ENCODE peak calls at places on chromosomes 11 and 22, in nine cellular contexts. X is NCI-H1092 treated with DMSO at 0.1 percent for 48 hours; V is AG09319; T is stimulated activated CD4-positive, alpha-beta T cell treated with anti-CD3 and anti-CD28 coated beads, Interleukin-4, amount 100 ng/mL, for 4 hours; A is BJ; R is MCF 10A; Z is prostate gland; M is WERI-Rb-1; E is PC-9. P is an unnamed sample.

GRCh38 chr22:49113758-49114157 is 713.9 kb downstream of the BRD1 start:
- DNase-seq in T (no peak), V (no peak), X (no peak), A (no peak), Z (no peak), E (no peak), R (no peak), M (no peak), P (no peak)

GRCh38 chr11:77120571-77120970 is 7.5 kb upstream of the MYO7A start:
- DNase-seq in M (no peak), A (no peak), Z (no peak), R (no peak), X (no peak), E (no peak), T (no peak), V (no peak), P (no peak)

GRCh38 chr11:70569996-70570692 is 171.8 kb downstream of the CTTN start:
- DNase-seq in V (no peak), E (no peak), Z (no peak), A (no peak), M (no peak), T (no peak), X (no peak), R (no peak), P (no peak)

GRCh38 chr11:92667446-92668165 is 301.8 kb upstream of the MTNR1B start:
- DNase-seq in X (peak; percentile 76), E (no peak), M (no peak), A (no peak), R (no peak), Z (no peak), T (no peak), V (no peak), P (no peak)

GRCh38 chr22:25896098-25896497 is 154.1 kb downstream of the MYO18B start:
- DNase-seq in E (no peak), R (peak; percentile 4), V (no peak), A (no peak), T (no peak), Z (no peak), X (peak; percentile 63), M (peak; percentile 29), P (no peak)

GRCh38 chr11:74310857-74311256 is 583 bp downstream of the P4HA3 start:
- DNase-seq in Z (no peak), R (no peak), A (no peak), M (no peak), X (no peak), V (no peak), E (no peak), T (no peak), P (no peak)

GRCh38 chr11:133894956-133895549 is 49.7 kb upstream of the SPATA19 start:
- DNase-seq in A (no peak), X (no peak), M (no peak), E (no peak), V (no peak), T (no peak), Z (no peak), R (no peak), P (no peak)

GRCh38 chr11:69727266-69727665 is 23.4 kb upstream of the FGF19 start:
- DNase-seq in E (no peak), A (no peak), V (no peak), X (no peak), R (no peak), M (no peak), Z (no peak), T (no peak), P (no peak)

GRCh38 chr22:20771918-20772625 is 1.8 kb upstream of the SERPIND1 start:
- DNase-seq in E (no peak), Z (no peak), X (no peak), V (no peak), R (no peak), M (no peak), T (no peak), A (no peak), P (no peak)

GRCh38 chr11:70067591-70068341 is 10.4 kb upstream of the ANO1 start:
- DNase-seq in A (no peak), X (peak; percentile 48), E (peak; percentile 98), M (no peak), Z (peak; percentile 42), V (no peak), T (no peak), R (no peak), P (no peak)

GRCh38 chr11:2587976-2588748 is 111.6 kb downstream of the KCNQ1OT1 start:
- DNase-seq in E (no peak), X (no peak), T (peak; percentile 0), A (no peak), R (no peak), V (no peak), Z (no peak), M (no peak), P (no peak)

GRCh38 chr11:2691991-2692841 is 7.6 kb downstream of the KCNQ1OT1 start:
- DNase-seq in A (no peak), E (no peak), V (no peak), R (peak; percentile 49), T (no peak), Z (no peak), M (peak; percentile 54), X (peak; percentile 77), P (no peak)

GRCh38 chr11:95917188-95918036 is 6.5 kb downstream of the MTMR2 start:
- DNase-seq in X (peak; percentile 71), Z (no peak), T (no peak), M (no peak), A (no peak), R (peak; percentile 80), V (no peak), E (peak; percentile 38), P (no peak)

GRCh38 chr11:47148903-47149535 is 27.7 kb downstream of the ARFGAP2 start:
- DNase-seq in T (no peak), E (peak; percentile 25), Z (no peak), A (no peak), X (peak; percentile 94), M (no peak), R (no peak), V (peak; percentile 5), P (peak; percentile 54)

GRCh38 chr11:112834277-112834755 is 126.9 kb upstream of the NCAM1 start:
- DNase-seq in X (peak; percentile 87), E (no peak), T (no peak), Z (peak; percentile 63), A (no peak), R (peak; percentile 27), M (peak; percentile 22), V (no peak), P (no peak)

GRCh38 chr22:39839917-39840510 is 53.5 kb downstream of the ENTHD1 start:
- DNase-seq in Z (no peak), E (no peak), M (no peak), A (no peak), R (no peak), T (peak; percentile 51), X (no peak), V (no peak), P (no peak)

GRCh38 chr11:95305726-95306522 is 74.9 kb upstream of the SESN3 start:
- DNase-seq in Z (no peak), M (no peak), A (no peak), R (no peak), V (no peak), T (no peak), X (no peak), E (no peak), P (no peak)

GRCh38 chr11:5618807-5619206 is 6.0 kb upstream of the TRIM34 start:
- DNase-seq in R (no peak), E (peak; percentile 69), T (no peak), A (peak; percentile 36), Z (no peak), M (no peak), V (no peak), X (no peak), P (peak; percentile 93)

GRCh38 chr11:117925198-117925925 is 3.8 kb downstream of the TMPRSS13 start:
- DNase-seq in R (no peak), T (no peak), A (no peak), X (peak; percentile 70), E (no peak), Z (no peak), V (no peak), M (no peak), P (no peak)

GRCh38 chr11:66126808-66127555 is 56.9 kb downstream of the PACS1 start:
- DNase-seq in X (peak; percentile 19), M (no peak), T (peak; percentile 68), R (peak; percentile 62), A (peak; percentile 20), E (no peak), V (no peak), Z (peak; percentile 50), P (peak; percentile 91)

GRCh38 chr22:47259990-47260389 is 497.5 kb downstream of the TBC1D22A start:
- DNase-seq in E (no peak), R (no peak), T (no peak), X (no peak), A (no peak), M (no peak), V (no peak), Z (no peak), P (no peak)

GRCh38 chr11:72965672-72966071 is 151.5 kb downstream of the ATG16L2 start:
- DNase-seq in Z (no peak), V (no peak), M (no peak), R (no peak), A (no peak), T (no peak), X (no peak), E (no peak), P (no peak)

GRCh38 chr11:87198266-87198881 is 160.6 kb downstream of the TMEM135 start:
- DNase-seq in X (no peak), A (no peak), E (no peak), Z (no peak), V (no peak), M (no peak), R (no peak), T (no peak), P (no peak)

GRCh38 chr11:118161786-118162185 is 9.2 kb upstream of the SCN4B start:
- DNase-seq in E (no peak), X (no peak), V (no peak), R (no peak), A (no peak), M (no peak), Z (no peak), T (no peak), P (no peak)

GRCh38 chr11:2551131-2551530 is 106.3 kb downstream of the KCNQ1 start:
- DNase-seq in A (no peak), R (no peak), V (no peak), T (no peak), Z (no peak), X (no peak), M (no peak), E (no peak), P (no peak)

GRCh38 chr22:24155597-24156145 is 25.6 kb upstream of the SUSD2 start:
- DNase-seq in V (peak; percentile 49), X (peak; percentile 33), A (no peak), R (peak; percentile 74), E (no peak), M (peak; percentile 30), Z (peak; percentile 65), T (peak; percentile 29), P (peak; percentile 93)

GRCh38 chr22:26848244-26848920 is 191.0 kb downstream of the MIAT start:
- DNase-seq in X (no peak), M (no peak), Z (no peak), V (no peak), E (no peak), A (no peak), R (peak; percentile 6), T (no peak), P (no peak)

GRCh38 chr22:37735054-37735453 is 38.2 kb downstream of the TRIOBP start:
- DNase-seq in X (peak; percentile 8), T (no peak), A (no peak), M (peak; percentile 85), E (peak; percentile 64), R (no peak), Z (no peak), V (no peak), P (peak; percentile 32)

GRCh38 chr11:70715636-70716035 is 317.3 kb downstream of the CTTN start:
- DNase-seq in Z (no peak), T (no peak), R (no peak), M (no peak), X (no peak), E (no peak), A (no peak), V (no peak), P (no peak)

GRCh38 chr22:32590556-32590955 is 115.9 kb downstream of the FBXO7 start:
- DNase-seq in X (no peak), A (no peak), E (peak; percentile 42), V (peak; percentile 30), M (no peak), Z (no peak), T (no peak), R (peak; percentile 52), P (peak; percentile 80)

GRCh38 chr11:48109046-48109666 is 107.5 kb upstream of the OR4B1 start:
- DNase-seq in V (peak; percentile 29), T (no peak), R (peak; percentile 54), Z (no peak), A (no peak), M (peak; percentile 15), E (peak; percentile 70), X (peak; percentile 74), P (peak; percentile 68)